ENCODE peak calls at places on chromosomes 16 and 17, in six cellular contexts. H, T, R, O, W and N are unnamed samples.
A peak's percentile ranks its signal among the peaks of the same experiment; 100 is the strongest.

GRCh38 chr17:82241183-82241925 is 12.5 kb downstream of the SLC16A3 start:
- DNase-seq in H (no peak), T (peak; percentile 95), R (peak; percentile 95), O (no peak), W (peak; percentile 80), N (peak; percentile 48)

GRCh38 chr16:49273771-49274170 is 7.9 kb downstream of the CBLN1 start:
- DNase-seq in H (no peak), T (no peak), R (no peak), O (no peak), W (no peak), N (no peak)

GRCh38 chr17:81821603-81822311 is 11.3 kb downstream of the MCRIP1 start:
- DNase-seq in H (peak; percentile 69), T (peak; percentile 94), R (peak; percentile 93), O (peak; percentile 56), W (peak; percentile 91), N (no peak)

GRCh38 chr16:50940275-50940854 is 198.5 kb downstream of the CYLD start:
- DNase-seq in H (no peak), T (peak; percentile 59), R (no peak), O (no peak), W (no peak), N (no peak)

GRCh38 chr16:19436540-19436939 is 18.9 kb downstream of the TMC5 start:
- DNase-seq in H (no peak), T (no peak), R (no peak), O (no peak), W (no peak), N (no peak)

GRCh38 chr16:68273896-68274295 is 9.6 kb downstream of the SLC7A6 start:
- DNase-seq in H (no peak), T (no peak), R (no peak), O (no peak), W (no peak), N (no peak)

GRCh38 chr17:50060951-50061712 is 5.2 kb downstream of the ITGA3 start:
- DNase-seq in H (peak; percentile 91), T (no peak), R (peak; percentile 97), O (no peak), W (peak; percentile 91), N (no peak)

GRCh38 chr16:84732674-84733352 is 33.0 kb downstream of the USP10 start:
- DNase-seq in H (no peak), T (no peak), R (no peak), O (no peak), W (no peak), N (no peak)

GRCh38 chr17:21043296-21044232 is 753 bp upstream of the USP22 start:
- DNase-seq in H (peak; percentile 99), T (peak; percentile 99), R (peak; percentile 99), O (peak; percentile 97), W (peak; percentile 98), N (peak; percentile 95)

GRCh38 chr16:31404353-31405064 is 11.4 kb downstream of the ITGAD start:
- DNase-seq in H (no peak), T (no peak), R (no peak), O (no peak), W (no peak), N (no peak)

GRCh38 chr16:31410082-31410481 is 16.9 kb downstream of the ITGAD start:
- DNase-seq in H (no peak), T (no peak), R (no peak), O (no peak), W (no peak), N (no peak)

GRCh38 chr16:31409433-31409832 is 16.3 kb downstream of the ITGAD start:
- DNase-seq in H (no peak), T (no peak), R (no peak), O (no peak), W (no peak), N (no peak)

GRCh38 chr16:31403590-31404352 is 10.6 kb downstream of the ITGAD start:
- DNase-seq in H (no peak), T (no peak), R (no peak), O (no peak), W (no peak), N (no peak)

DNA sequence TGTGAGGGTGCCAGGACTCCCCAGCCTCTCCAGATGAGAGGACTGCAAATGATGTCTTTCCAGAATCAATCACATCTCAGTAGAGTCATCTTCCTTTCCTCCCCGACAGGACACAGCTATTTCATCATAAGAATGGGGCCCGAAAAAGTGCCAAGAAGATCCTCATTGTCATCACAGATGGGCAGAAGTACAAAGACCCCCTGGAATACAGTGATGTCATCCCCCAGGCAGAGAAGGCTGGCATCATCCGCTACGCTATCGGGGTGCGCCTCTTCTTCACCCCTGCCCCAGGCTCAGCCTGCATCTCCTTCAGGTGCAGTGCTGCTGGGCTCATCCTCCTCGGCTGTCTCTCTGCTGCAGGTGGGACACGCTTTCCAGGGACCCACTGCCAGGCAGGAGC is 14.3 kb downstream of the ITGAD start:
- DNase-seq in H (no peak), T (no peak), R (no peak), O (no peak), W (no peak), N (no peak)
- TF ChIP-seq CTCF in H (no peak), T (no peak), R (no peak), O (no peak), W (no peak), N (no peak)

GRCh38 chr17:38702900-38703741 is 2.0 kb upstream of the MLLT6 start:
- DNase-seq in H (no peak), T (no peak), R (no peak), O (peak; percentile 28), W (no peak), N (no peak)
- TF ChIP-seq CTCF in H (no peak), T (no peak), R (no peak), O (no peak), W (no peak), N (no peak)

DNA sequence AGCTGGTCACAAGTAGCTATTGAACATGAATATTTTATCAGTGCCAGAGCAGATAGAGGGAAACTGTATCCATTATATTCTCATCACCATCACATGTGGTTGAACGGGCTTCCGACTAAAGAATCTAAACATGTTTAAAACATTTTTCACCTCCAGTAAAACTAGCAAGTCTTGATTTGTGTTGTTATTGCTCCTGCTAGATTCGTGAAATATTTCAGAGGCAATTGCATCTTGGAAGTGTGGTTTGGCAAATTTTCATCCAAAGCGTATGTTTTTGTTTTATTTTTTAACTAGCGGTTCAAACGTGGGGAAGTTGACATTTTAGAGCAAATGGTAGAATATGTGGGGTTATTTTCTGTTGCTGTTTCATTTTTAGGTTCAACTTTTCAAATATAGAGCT is 483.0 kb downstream of the CDH13 start:
- DNase-seq in H (no peak), T (no peak), R (no peak), O (no peak), W (no peak), N (no peak)
- TF ChIP-seq CTCF in H (no peak), T (no peak), R (no peak), O (no peak), W (no peak), N (no peak)

DNA sequence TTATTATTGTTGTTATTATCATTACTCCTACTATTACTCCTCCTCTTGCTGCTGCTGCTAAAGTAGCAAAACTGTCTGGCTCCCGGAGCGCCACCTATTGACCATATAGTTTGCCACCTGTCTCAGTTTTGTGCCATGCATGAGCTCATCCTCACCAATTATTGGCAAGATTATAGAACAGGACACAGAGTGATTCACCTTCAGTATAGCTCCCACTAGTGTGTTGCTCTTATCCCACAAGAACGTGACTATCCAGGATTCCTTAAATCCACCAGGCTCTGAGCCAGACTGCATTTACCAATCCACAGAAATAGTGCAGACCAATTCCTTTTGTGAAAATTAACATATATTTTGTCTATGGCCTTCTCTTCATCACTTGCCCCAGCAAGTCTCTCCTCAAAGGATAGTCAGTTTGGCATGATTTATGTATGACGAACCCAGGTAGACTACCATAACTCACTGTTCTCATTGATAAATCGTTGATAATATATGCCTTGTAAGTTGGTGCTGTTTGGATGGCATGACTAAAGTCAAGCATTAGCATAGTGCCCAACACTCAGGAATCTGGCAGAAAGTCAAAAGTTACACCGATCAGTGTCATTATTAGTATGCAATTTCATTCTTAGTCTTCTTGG is 405.5 kb upstream of the HSBP1 start:
- DNase-seq in H (no peak), T (no peak), R (no peak), O (no peak), W (no peak), N (no peak)
- TF ChIP-seq CTCF in H (no peak), T (no peak), R (no peak), O (no peak), W (no peak), N (peak; percentile 24)